ENCODE peak calls at places on chromosomes 7 and 10, in four cellular contexts. One of them, this sample, is unnamed.

GRCh38 chr7:111690364-111691111 is 128.2 kb upstream of the IMMP2L start:
- DNase-seq in H1: no peak
- DNase-seq in IMR-90: no peak
- DNase-seq in mesendoderm: no peak
- DNase-seq in this sample: no peak

GRCh38 chr10:95530021-95530420 is 31.1 kb downstream of the SORBS1 start:
- DNase-seq in H1: no peak
- DNase-seq in IMR-90: no peak
- DNase-seq in mesendoderm: no peak
- DNase-seq in this sample: no peak

GRCh38 chr10:64023926-64024465 is 502.8 kb downstream of the REEP3 start:
- DNase-seq in H1: no peak
- DNase-seq in IMR-90: no peak
- DNase-seq in mesendoderm: no peak
- DNase-seq in this sample: no peak

GRCh38 chr7:50264908-50265307 is 39.6 kb upstream of the IKZF1 start:
- DNase-seq in H1: no peak
- DNase-seq in IMR-90: no peak
- DNase-seq in mesendoderm: peak; percentile 5
- DNase-seq in this sample: no peak

GRCh38 chr7:48084727-48085432 is 4.2 kb upstream of the UPP1 start:
- DNase-seq in H1: no peak
- DNase-seq in IMR-90: peak; percentile 99
- DNase-seq in mesendoderm: peak; percentile 95
- DNase-seq in this sample: no peak

GRCh38 chr7:44959956-44960640 is 18.7 kb downstream of the MYO1G start:
- DNase-seq in H1: no peak
- DNase-seq in IMR-90: no peak
- DNase-seq in mesendoderm: no peak
- DNase-seq in this sample: peak; percentile 25

GRCh38 chr7:94295805-94296204 is 98.9 kb upstream of the COL1A2 start:
- DNase-seq in H1: no peak
- DNase-seq in IMR-90: peak; percentile 85
- DNase-seq in mesendoderm: no peak
- DNase-seq in this sample: no peak

GRCh38 chr7:148738737-148739535 is 40.2 kb downstream of the CUL1 start:
- DNase-seq in H1: no peak
- DNase-seq in IMR-90: peak; percentile 59
- DNase-seq in mesendoderm: no peak
- DNase-seq in this sample: no peak

GRCh38 chr7:44235582-44236332 is 35.0 kb downstream of the YKT6 start:
- DNase-seq in H1: no peak
- DNase-seq in IMR-90: no peak
- DNase-seq in mesendoderm: no peak
- DNase-seq in this sample: no peak

GRCh38 chr10:78937800-78938694 is 130.7 kb upstream of the ZMIZ1 start:
- DNase-seq in H1: no peak
- DNase-seq in IMR-90: no peak
- DNase-seq in mesendoderm: peak; percentile 66
- DNase-seq in this sample: no peak

GRCh38 chr10:96299383-96299782 is 4.9 kb upstream of the DNTT start:
- DNase-seq in H1: no peak
- DNase-seq in IMR-90: no peak
- DNase-seq in mesendoderm: no peak
- DNase-seq in this sample: no peak

GRCh38 chr7:140230862-140231778 is 54.3 kb upstream of the KDM7A start:
- DNase-seq in H1: peak; percentile 88
- DNase-seq in IMR-90: peak; percentile 39
- DNase-seq in mesendoderm: peak; percentile 92
- DNase-seq in this sample: peak; percentile 97

GRCh38 chr10:119620241-119620753 is 23.5 kb upstream of the TIAL1 start:
- DNase-seq in H1: no peak
- DNase-seq in IMR-90: peak; percentile 56
- DNase-seq in mesendoderm: peak; percentile 51
- DNase-seq in this sample: no peak

GRCh38 chr7:25294624-25295023 is 66.3 kb upstream of the NPVF start:
- DNase-seq in H1: no peak
- DNase-seq in IMR-90: no peak
- DNase-seq in mesendoderm: no peak
- DNase-seq in this sample: no peak

GRCh38 chr7:117186218-117186617 is 136.6 kb downstream of the WNT2 start:
- DNase-seq in H1: no peak
- DNase-seq in IMR-90: peak; percentile 85
- DNase-seq in mesendoderm: no peak
- DNase-seq in this sample: no peak

GRCh38 chr10:43982250-43982649 is 333.6 kb upstream of the ZNF32 start:
- DNase-seq in H1: no peak
- DNase-seq in IMR-90: no peak
- DNase-seq in mesendoderm: no peak
- DNase-seq in this sample: no peak

GRCh38 chr7:17932770-17933169 is 7.5 kb downstream of the SNX13 start:
- DNase-seq in H1: no peak
- DNase-seq in IMR-90: no peak
- DNase-seq in mesendoderm: no peak
- DNase-seq in this sample: no peak

GRCh38 chr7:96734343-96734742 is 24.7 kb upstream of the SEM1 start:
- DNase-seq in H1: no peak
- DNase-seq in IMR-90: no peak
- DNase-seq in mesendoderm: no peak
- DNase-seq in this sample: no peak
- H3K56ac ChIP-seq in H1: no peak overlapping the region
- H3K56ac ChIP-seq in IMR-90: no peak overlapping the region
- H3K56ac ChIP-seq in mesendoderm: no peak overlapping the region
- H3K56ac ChIP-seq in this sample: no peak overlapping the region

GRCh38 chr10:86956841-86957448 is 470 bp downstream of the MMRN2 start:
- DNase-seq in H1: peak; percentile 45
- DNase-seq in IMR-90: no peak
- DNase-seq in mesendoderm: no peak
- DNase-seq in this sample: peak; percentile 28

GRCh38 chr10:86956195-86956840 is 1.1 kb downstream of the MMRN2 start:
- DNase-seq in H1: peak; percentile 45
- DNase-seq in IMR-90: no peak
- DNase-seq in mesendoderm: no peak
- DNase-seq in this sample: no peak

GRCh38 chr10:86953747-86954680 is 3.4 kb downstream of the MMRN2 start:
- DNase-seq in H1: peak; percentile 80
- DNase-seq in IMR-90: peak; percentile 35
- DNase-seq in mesendoderm: peak; percentile 99
- DNase-seq in this sample: peak; percentile 97

GRCh38 chr10:86954681-86955500 is 2.5 kb downstream of the MMRN2 start:
- DNase-seq in H1: peak; percentile 55
- DNase-seq in IMR-90: no peak
- DNase-seq in mesendoderm: no peak
- DNase-seq in this sample: peak; percentile 33

GRCh38 chr10:86955501-86956194 is 1.8 kb downstream of the MMRN2 start:
- DNase-seq in H1: peak; percentile 55
- DNase-seq in IMR-90: no peak
- DNase-seq in mesendoderm: peak; percentile 52
- DNase-seq in this sample: peak; percentile 41
- H3K56ac ChIP-seq in H1: peak overlapping the region; percentile 24
- H3K56ac ChIP-seq in IMR-90: no peak overlapping the region
- H3K56ac ChIP-seq in mesendoderm: peak overlapping the region; percentile 77
- H3K56ac ChIP-seq in this sample: no peak overlapping the region

GRCh38 chr10:22556774-22557173 is 157.6 kb downstream of the PIP4K2A start:
- DNase-seq in H1: no peak
- DNase-seq in IMR-90: no peak
- DNase-seq in mesendoderm: no peak
- DNase-seq in this sample: no peak

GRCh38 chr10:22564060-22564459 is 150.3 kb downstream of the PIP4K2A start:
- DNase-seq in H1: no peak
- DNase-seq in IMR-90: no peak
- DNase-seq in mesendoderm: no peak
- DNase-seq in this sample: no peak

GRCh38 chr10:22557321-22557720 is 157.1 kb downstream of the PIP4K2A start:
- DNase-seq in H1: no peak
- DNase-seq in IMR-90: peak; percentile 13
- DNase-seq in mesendoderm: no peak
- DNase-seq in this sample: no peak

GRCh38 chr10:22561909-22562308 is 152.5 kb downstream of the PIP4K2A start:
- DNase-seq in H1: no peak
- DNase-seq in IMR-90: no peak
- DNase-seq in mesendoderm: no peak
- DNase-seq in this sample: no peak

GRCh38 chr10:22560391-22561239 is 153.8 kb downstream of the PIP4K2A start:
- DNase-seq in H1: no peak
- DNase-seq in IMR-90: no peak
- DNase-seq in mesendoderm: no peak
- DNase-seq in this sample: no peak
- H3K56ac ChIP-seq in H1: no peak overlapping the region
- H3K56ac ChIP-seq in IMR-90: no peak overlapping the region
- H3K56ac ChIP-seq in mesendoderm: no peak overlapping the region
- H3K56ac ChIP-seq in this sample: no peak overlapping the region

DNA sequence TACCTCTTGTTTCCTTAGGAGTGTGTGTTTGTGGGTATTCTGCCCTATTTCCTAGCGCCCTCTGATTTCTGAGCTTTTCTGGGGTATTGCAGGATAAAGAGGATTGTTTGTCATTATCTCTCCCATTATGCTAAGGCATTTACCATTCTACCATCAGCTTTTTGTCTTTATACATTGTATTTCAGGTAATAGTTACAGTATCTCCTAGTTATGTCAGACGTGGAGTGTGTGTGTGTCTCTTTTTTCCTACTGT is 6.9 kb downstream of the RSBN1L start:
- DNase-seq in H1: no peak
- DNase-seq in IMR-90: no peak
- DNase-seq in mesendoderm: peak; percentile 23
- DNase-seq in this sample: no peak
- H3K56ac ChIP-seq in H1: no peak overlapping the region
- H3K56ac ChIP-seq in IMR-90: no peak overlapping the region
- H3K56ac ChIP-seq in mesendoderm: no peak overlapping the region
- H3K56ac ChIP-seq in this sample: no peak overlapping the region